ENCODE peak calls at places on chromosomes 13 and 19, in four cellular contexts. S, W, I and G are unnamed samples.

GRCh38 chr13:20197361-20197834 is 4.7 kb upstream of the GJB2 start:
- DNase-seq in S (no peak), W (no peak), I (peak), G (no peak)

GRCh38 chr13:28953714-28954113 is 133.6 kb downstream of the MTUS2 start:
- DNase-seq in S (no peak), W (no peak), I (no peak), G (no peak)

GRCh38 chr13:95585867-95586266 is 33.3 kb downstream of the CLDN10 start:
- DNase-seq in S (no peak), W (no peak), I (no peak), G (no peak)

GRCh38 chr13:95403349-95404140 is 102.3 kb upstream of the ABCC4 start:
- DNase-seq in S (no peak), W (no peak), I (peak), G (no peak)

GRCh38 chr19:3699071-3699740 is 1.1 kb downstream of the PIP5K1C start:
- DNase-seq in S (no peak), W (peak), I (peak), G (no peak)

GRCh38 chr13:49998714-49999624 is 2.1 kb downstream of the TRIM13 start:
- DNase-seq in S (no peak), W (no peak), I (no peak), G (no peak)

GRCh38 chr13:98981596-98982195 is 3.8 kb upstream of the DOCK9 start:
- DNase-seq in S (no peak), W (no peak), I (no peak), G (no peak)

GRCh38 chr19:12527034-12527836 is 24.0 kb downstream of the ZNF564 start:
- DNase-seq in S (no peak), W (no peak), I (peak), G (no peak)

GRCh38 chr13:77565635-77566034 is 30.1 kb downstream of the SCEL start:
- DNase-seq in S (no peak), W (no peak), I (peak), G (no peak)

GRCh38 chr13:33169273-33169980 is 116.1 kb downstream of the STARD13 start:
- DNase-seq in S (no peak), W (no peak), I (peak), G (no peak)

GRCh38 chr13:27088619-27089018 is 83.0 kb downstream of the USP12 start:
- DNase-seq in S (no peak), W (no peak), I (no peak), G (no peak)

GRCh38 chr13:113651511-113652403 is 6.2 kb downstream of the ATP4B start:
- DNase-seq in S (no peak), W (peak), I (no peak), G (no peak)

GRCh38 chr13:72163671-72164070 is 296.7 kb upstream of the DACH1 start:
- DNase-seq in S (no peak), W (no peak), I (no peak), G (no peak)

GRCh38 chr13:29532821-29533220 is 62.7 kb downstream of the SLC7A1 start:
- DNase-seq in S (no peak), W (peak), I (no peak), G (no peak)

GRCh38 chr13:45674908-45675307 is 27.2 kb upstream of the CBY2 start:
- DNase-seq in S (no peak), W (no peak), I (peak), G (no peak)

GRCh38 chr13:80309926-80310325 is 31.0 kb downstream of the SPRY2 start:
- DNase-seq in S (no peak), W (no peak), I (no peak), G (no peak)

GRCh38 chr13:24675806-24676570 is 4.2 kb upstream of the ATP12A start:
- DNase-seq in S (no peak), W (no peak), I (no peak), G (no peak)

GRCh38 chr13:91313581-91313980 is 33.9 kb upstream of the MIR17HG start:
- DNase-seq in S (no peak), W (no peak), I (no peak), G (no peak)

GRCh38 chr13:22061371-22061805 is 390.5 kb downstream of the FGF9 start:
- DNase-seq in S (no peak), W (no peak), I (no peak), G (peak)

GRCh38 chr13:105346141-105346766 is 1189.2 kb downstream of the EFNB2 start:
- DNase-seq in S (no peak), W (no peak), I (peak), G (no peak)

GRCh38 chr19:19782783-19783182 is 38.8 kb downstream of the ZNF506 start:
- DNase-seq in S (no peak), W (no peak), I (no peak), G (no peak)

GRCh38 chr19:19788015-19788414 is 33.5 kb downstream of the ZNF506 start:
- DNase-seq in S (no peak), W (no peak), I (no peak), G (no peak)
- TF ChIP-seq CTCF in S (no peak), W (no peak), I (no peak), G (no peak)

GRCh38 chr19:38182536-38183210 is 41.3 kb downstream of the DPF1 start:
- DNase-seq in S (no peak), W (no peak), I (no peak), G (no peak)
- H3K4me3 ChIP-seq in S (no peak), W (no peak), I (no peak), G (no peak)

GRCh38 chr13:78604782-78605611 is 1.6 kb upstream of the POU4F1 start:
- DNase-seq in S (no peak), W (no peak), I (no peak), G (no peak)
- TF ChIP-seq CTCF in S (no peak), W (no peak), I (no peak), G (no peak)

GRCh38 chr13:43368003-43368402 is 344.6 kb downstream of the DNAJC15 start:
- DNase-seq in S (no peak), W (no peak), I (peak), G (no peak)
- H3K4me3 ChIP-seq in S (no peak), W (no peak), I (peak), G (no peak)

DNA sequence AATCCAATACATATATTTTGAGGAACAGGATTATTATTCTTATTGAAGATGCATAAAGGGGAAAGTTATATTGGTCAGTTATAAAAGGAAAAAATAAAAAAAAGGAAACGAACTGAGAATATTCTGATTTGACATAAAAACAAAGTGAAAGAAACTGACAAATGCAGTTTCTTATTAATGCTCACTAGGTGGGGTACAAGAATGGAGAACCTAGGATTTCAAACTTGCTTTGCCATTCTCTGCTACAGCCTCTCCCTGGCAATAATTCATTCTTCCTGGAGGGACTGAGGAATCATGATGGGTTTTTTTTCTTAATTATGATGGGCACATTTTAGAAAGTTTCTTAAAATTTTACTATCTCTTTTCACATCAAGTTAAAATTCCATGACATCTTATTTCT is 154.9 kb downstream of the PCDH9 start:
- DNase-seq in S (no peak), W (no peak), I (peak), G (no peak)
- TF ChIP-seq CTCF in S (no peak), W (no peak), I (peak), G (no peak)

DNA sequence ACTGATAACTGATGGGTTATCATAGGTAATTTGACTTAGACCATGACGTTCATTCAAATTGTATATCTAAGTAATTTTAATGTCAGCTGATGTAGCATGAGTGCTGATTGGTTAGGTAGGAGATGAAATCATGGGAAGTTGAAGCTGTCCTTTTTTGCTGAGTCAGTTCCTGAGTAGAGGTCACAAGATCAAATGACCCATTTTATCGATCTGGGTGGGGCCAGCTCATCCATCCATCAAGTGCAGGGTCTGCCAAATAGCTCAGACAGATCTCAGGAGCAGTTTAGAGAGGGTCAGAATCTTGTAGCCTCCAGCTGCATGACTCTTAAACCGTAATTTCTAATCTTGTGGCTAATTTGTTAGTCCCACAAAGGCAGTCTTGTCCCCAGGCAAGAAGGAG is 35.3 kb upstream of the CD177 start:
- DNase-seq in S (no peak), W (no peak), I (no peak), G (no peak)
- H3K4me3 ChIP-seq in S (no peak), W (no peak), I (no peak), G (no peak)

GRCh38 chr19:1383014-1383310 is 745 bp upstream of the NDUFS7 start:
- DNase-seq in S (no peak), W (no peak), I (no peak), G (no peak)

GRCh38 chr19:1384085-1384462 is 367 bp downstream of the NDUFS7 start:
- DNase-seq in S (no peak), W (no peak), I (no peak), G (no peak)

GRCh38 chr19:1382250-1382649 is 1.5 kb upstream of the NDUFS7 start:
- DNase-seq in S (no peak), W (no peak), I (no peak), G (no peak)

GRCh38 chr19:1384478-1385110 is 887 bp downstream of the NDUFS7 start:
- DNase-seq in S (no peak), W (no peak), I (no peak), G (no peak)

DNA sequence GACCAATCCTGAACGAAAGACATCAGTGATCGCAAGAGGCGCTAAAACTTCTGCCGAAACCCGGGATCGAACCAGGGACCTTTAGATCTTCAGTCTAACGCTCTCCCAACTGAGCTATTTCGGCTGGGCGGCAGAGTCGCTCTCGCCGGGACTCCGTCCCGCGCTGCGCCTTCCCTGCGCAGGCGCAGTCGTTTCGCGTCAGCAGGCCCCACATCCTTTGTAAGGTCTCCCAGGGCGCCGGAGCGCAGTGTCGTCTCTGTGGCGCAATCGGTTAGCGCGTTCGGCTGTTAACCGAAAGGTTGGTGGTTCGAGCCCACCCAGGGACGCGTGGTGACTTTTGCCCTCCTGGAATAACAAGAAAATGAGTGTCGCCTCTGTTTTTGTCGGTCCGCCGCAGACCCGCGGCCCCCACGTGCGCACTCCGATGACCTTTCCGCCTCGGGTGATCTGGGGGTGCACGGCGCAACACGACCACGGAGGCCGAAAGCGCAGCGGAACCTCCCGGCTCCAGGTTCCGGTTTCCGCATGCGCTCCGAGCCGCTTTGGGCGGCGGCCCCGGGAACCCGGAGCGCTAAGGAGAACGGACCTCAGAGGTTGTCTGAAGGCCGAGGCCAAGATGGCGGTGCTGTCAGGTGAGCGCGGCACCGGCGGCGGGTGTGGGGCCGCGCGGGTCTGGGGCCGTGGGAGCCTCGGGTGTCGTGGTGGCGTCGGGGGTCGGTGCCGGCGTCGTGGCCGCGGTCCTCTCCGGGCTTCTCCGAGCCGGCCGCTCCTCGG is at the start of gene NDUFS7:
- DNase-seq in S (peak), W (peak), I (peak), G (peak)
- TF ChIP-seq CTCF in S (no peak), W (peak), I (peak), G (peak)

GRCh38 chr19:45780448-45781281 is 1.6 kb downstream of the DMPK start:
- DNase-seq in S (no peak), W (no peak), I (no peak), G (no peak)
- H3K4me3 ChIP-seq in S (peak), W (no peak), I (peak), G (no peak)